ENCODE peak calls at places on chromosomes 7 and 10, in five cellular contexts. One of them, this sample, is unnamed.

GRCh38 chr7:121366852-121367431 is 29.2 kb downstream of the FAM3C start:
- DNase-seq in Peyer's patch: no peak
- DNase-seq in foreskin fibroblast: peak
- DNase-seq in kidney epithelial cell: no peak
- DNase-seq in lower leg skin: no peak
- DNase-seq in this sample: no peak

GRCh38 chr10:114877301-114877644 is 55.7 kb downstream of the FHIP2A start:
- DNase-seq in Peyer's patch: no peak
- DNase-seq in foreskin fibroblast: no peak
- DNase-seq in kidney epithelial cell: no peak
- DNase-seq in lower leg skin: no peak
- DNase-seq in this sample: no peak

GRCh38 chr10:116465541-116465940 is 37.9 kb downstream of the PNLIPRP3 start:
- DNase-seq in Peyer's patch: no peak
- DNase-seq in foreskin fibroblast: no peak
- DNase-seq in kidney epithelial cell: no peak
- DNase-seq in lower leg skin: no peak
- DNase-seq in this sample: no peak

GRCh38 chr7:107788662-107789061 is 14.4 kb downstream of the SLC26A3 start:
- DNase-seq in Peyer's patch: no peak
- DNase-seq in foreskin fibroblast: no peak
- DNase-seq in kidney epithelial cell: no peak
- DNase-seq in lower leg skin: no peak
- DNase-seq in this sample: no peak

GRCh38 chr7:84069036-84069435 is 125.6 kb downstream of the SEMA3A start:
- DNase-seq in Peyer's patch: no peak
- DNase-seq in foreskin fibroblast: no peak
- DNase-seq in kidney epithelial cell: no peak
- DNase-seq in lower leg skin: no peak
- DNase-seq in this sample: no peak

GRCh38 chr10:51023611-51024010 is 50.7 kb upstream of the PRKG1 start:
- DNase-seq in Peyer's patch: no peak
- DNase-seq in foreskin fibroblast: no peak
- DNase-seq in kidney epithelial cell: no peak
- DNase-seq in lower leg skin: no peak
- DNase-seq in this sample: no peak

GRCh38 chr10:871951-872403 is 59.5 kb downstream of the LARP4B start:
- DNase-seq in Peyer's patch: no peak
- DNase-seq in foreskin fibroblast: no peak
- DNase-seq in kidney epithelial cell: no peak
- DNase-seq in lower leg skin: no peak
- DNase-seq in this sample: no peak

GRCh38 chr10:112115781-112116385 is 67.7 kb downstream of the GPAM start:
- DNase-seq in Peyer's patch: peak
- DNase-seq in foreskin fibroblast: no peak
- DNase-seq in kidney epithelial cell: no peak
- DNase-seq in lower leg skin: no peak
- DNase-seq in this sample: no peak

GRCh38 chr10:62815373-62816111 is 624 bp downstream of the EGR2 start:
- DNase-seq in Peyer's patch: peak
- DNase-seq in foreskin fibroblast: no peak
- DNase-seq in kidney epithelial cell: no peak
- DNase-seq in lower leg skin: no peak
- DNase-seq in this sample: peak

GRCh38 chr7:158302274-158303070 is 285.2 kb downstream of the PTPRN2 start:
- DNase-seq in Peyer's patch: peak
- DNase-seq in foreskin fibroblast: no peak
- DNase-seq in kidney epithelial cell: no peak
- DNase-seq in lower leg skin: no peak
- DNase-seq in this sample: no peak

GRCh38 chr10:112215342-112215774 is 31.8 kb upstream of the GPAM start:
- DNase-seq in Peyer's patch: no peak
- DNase-seq in foreskin fibroblast: no peak
- DNase-seq in kidney epithelial cell: no peak
- DNase-seq in lower leg skin: no peak
- DNase-seq in this sample: no peak

GRCh38 chr10:34194259-34194658 is 620.8 kb downstream of the PARD3 start:
- DNase-seq in Peyer's patch: peak
- DNase-seq in foreskin fibroblast: peak
- DNase-seq in kidney epithelial cell: no peak
- DNase-seq in lower leg skin: no peak
- DNase-seq in this sample: no peak

GRCh38 chr10:132374612-132375011 is 22.4 kb upstream of the PWWP2B start:
- DNase-seq in Peyer's patch: peak
- DNase-seq in foreskin fibroblast: no peak
- DNase-seq in kidney epithelial cell: no peak
- DNase-seq in lower leg skin: peak
- DNase-seq in this sample: no peak

GRCh38 chr7:131546126-131546525 is 10.3 kb downstream of the PODXL start:
- DNase-seq in Peyer's patch: peak
- DNase-seq in foreskin fibroblast: no peak
- DNase-seq in kidney epithelial cell: no peak
- DNase-seq in lower leg skin: no peak
- DNase-seq in this sample: no peak

GRCh38 chr10:3438608-3439007 is 266.0 kb upstream of the PITRM1 start:
- DNase-seq in Peyer's patch: no peak
- DNase-seq in foreskin fibroblast: no peak
- DNase-seq in kidney epithelial cell: no peak
- DNase-seq in lower leg skin: no peak
- DNase-seq in this sample: no peak

GRCh38 chr10:103888113-103888841 is 29.7 kb downstream of the STN1 start:
- DNase-seq in Peyer's patch: peak
- DNase-seq in foreskin fibroblast: peak
- DNase-seq in kidney epithelial cell: peak
- DNase-seq in lower leg skin: peak
- DNase-seq in this sample: no peak

GRCh38 chr7:48458701-48459509 is 287.6 kb downstream of the ABCA13 start:
- DNase-seq in Peyer's patch: no peak
- DNase-seq in foreskin fibroblast: no peak
- DNase-seq in kidney epithelial cell: no peak
- DNase-seq in lower leg skin: no peak
- DNase-seq in this sample: no peak

GRCh38 chr7:22578048-22578770 is 78.2 kb upstream of the STEAP1B start:
- DNase-seq in Peyer's patch: no peak
- DNase-seq in foreskin fibroblast: peak
- DNase-seq in kidney epithelial cell: peak
- DNase-seq in lower leg skin: no peak
- DNase-seq in this sample: no peak

GRCh38 chr7:133936074-133936473 is 191.1 kb upstream of the LRGUK start:
- DNase-seq in Peyer's patch: no peak
- DNase-seq in foreskin fibroblast: no peak
- DNase-seq in kidney epithelial cell: peak
- DNase-seq in lower leg skin: no peak
- DNase-seq in this sample: no peak

GRCh38 chr10:88200637-88201036 is 337.2 kb downstream of the PTEN start:
- DNase-seq in Peyer's patch: no peak
- DNase-seq in foreskin fibroblast: no peak
- DNase-seq in kidney epithelial cell: no peak
- DNase-seq in lower leg skin: no peak
- DNase-seq in this sample: no peak

GRCh38 chr10:34812771-34813170 is 2.3 kb downstream of the PARD3 start:
- DNase-seq in Peyer's patch: no peak
- DNase-seq in foreskin fibroblast: no peak
- DNase-seq in kidney epithelial cell: no peak
- DNase-seq in lower leg skin: peak
- DNase-seq in this sample: no peak

GRCh38 chr7:7099584-7100014 is 82.7 kb upstream of the C1GALT1 start:
- DNase-seq in Peyer's patch: peak
- DNase-seq in foreskin fibroblast: peak
- DNase-seq in kidney epithelial cell: peak
- DNase-seq in lower leg skin: peak
- DNase-seq in this sample: no peak

GRCh38 chr10:86657011-86657395 is 2.7 kb downstream of the OPN4 start:
- DNase-seq in Peyer's patch: no peak
- DNase-seq in foreskin fibroblast: no peak
- DNase-seq in kidney epithelial cell: no peak
- DNase-seq in lower leg skin: no peak
- DNase-seq in this sample: no peak

GRCh38 chr10:132419631-132420468 is 22.9 kb downstream of the PWWP2B start:
- DNase-seq in Peyer's patch: no peak
- DNase-seq in foreskin fibroblast: no peak
- DNase-seq in kidney epithelial cell: no peak
- DNase-seq in lower leg skin: no peak
- DNase-seq in this sample: no peak

GRCh38 chr7:101432316-101432715 is 69.6 kb downstream of the COL26A1 start:
- DNase-seq in Peyer's patch: no peak
- DNase-seq in foreskin fibroblast: no peak
- DNase-seq in kidney epithelial cell: no peak
- DNase-seq in lower leg skin: no peak
- DNase-seq in this sample: no peak

GRCh38 chr10:78861456-78862327 is 207.1 kb upstream of the ZMIZ1 start:
- DNase-seq in Peyer's patch: no peak
- DNase-seq in foreskin fibroblast: no peak
- DNase-seq in kidney epithelial cell: no peak
- DNase-seq in lower leg skin: no peak
- DNase-seq in this sample: no peak

GRCh38 chr7:66734006-66734405 is 6.5 kb upstream of the RABGEF1 start:
- DNase-seq in Peyer's patch: no peak
- DNase-seq in foreskin fibroblast: no peak
- DNase-seq in kidney epithelial cell: no peak
- DNase-seq in lower leg skin: no peak
- DNase-seq in this sample: no peak

GRCh38 chr7:135490783-135491182 is 19.1 kb downstream of the CNOT4 start:
- DNase-seq in Peyer's patch: no peak
- DNase-seq in foreskin fibroblast: no peak
- DNase-seq in kidney epithelial cell: no peak
- DNase-seq in lower leg skin: no peak
- DNase-seq in this sample: no peak

GRCh38 chr7:151206914-151207313 is 3.4 kb downstream of the H2BK1 start:
- DNase-seq in Peyer's patch: no peak
- DNase-seq in foreskin fibroblast: no peak
- DNase-seq in kidney epithelial cell: no peak
- DNase-seq in lower leg skin: no peak
- DNase-seq in this sample: no peak

GRCh38 chr10:131141645-131142445 is 169.7 kb downstream of the TCERG1L start:
- DNase-seq in Peyer's patch: no peak
- DNase-seq in foreskin fibroblast: no peak
- DNase-seq in kidney epithelial cell: no peak
- DNase-seq in lower leg skin: no peak
- DNase-seq in this sample: no peak

GRCh38 chr10:12973149-12973718 is 28.3 kb downstream of the CCDC3 start:
- DNase-seq in Peyer's patch: no peak
- DNase-seq in foreskin fibroblast: no peak
- DNase-seq in kidney epithelial cell: no peak
- DNase-seq in lower leg skin: peak
- DNase-seq in this sample: no peak

GRCh38 chr10:70954373-70954772 is 66.0 kb upstream of the PCBD1 start:
- DNase-seq in Peyer's patch: no peak
- DNase-seq in foreskin fibroblast: no peak
- DNase-seq in kidney epithelial cell: no peak
- DNase-seq in lower leg skin: no peak
- DNase-seq in this sample: no peak

GRCh38 chr10:70952921-70953320 is 64.6 kb upstream of the PCBD1 start:
- DNase-seq in Peyer's patch: no peak
- DNase-seq in foreskin fibroblast: no peak
- DNase-seq in kidney epithelial cell: no peak
- DNase-seq in lower leg skin: no peak
- DNase-seq in this sample: no peak

GRCh38 chr10:70954777-70955176 is 66.4 kb upstream of the PCBD1 start:
- DNase-seq in Peyer's patch: no peak
- DNase-seq in foreskin fibroblast: no peak
- DNase-seq in kidney epithelial cell: no peak
- DNase-seq in lower leg skin: no peak
- DNase-seq in this sample: no peak

GRCh38 chr10:70958396-70958795 is 70.0 kb upstream of the PCBD1 start:
- DNase-seq in Peyer's patch: no peak
- DNase-seq in foreskin fibroblast: peak
- DNase-seq in kidney epithelial cell: peak
- DNase-seq in lower leg skin: no peak
- DNase-seq in this sample: no peak

DNA sequence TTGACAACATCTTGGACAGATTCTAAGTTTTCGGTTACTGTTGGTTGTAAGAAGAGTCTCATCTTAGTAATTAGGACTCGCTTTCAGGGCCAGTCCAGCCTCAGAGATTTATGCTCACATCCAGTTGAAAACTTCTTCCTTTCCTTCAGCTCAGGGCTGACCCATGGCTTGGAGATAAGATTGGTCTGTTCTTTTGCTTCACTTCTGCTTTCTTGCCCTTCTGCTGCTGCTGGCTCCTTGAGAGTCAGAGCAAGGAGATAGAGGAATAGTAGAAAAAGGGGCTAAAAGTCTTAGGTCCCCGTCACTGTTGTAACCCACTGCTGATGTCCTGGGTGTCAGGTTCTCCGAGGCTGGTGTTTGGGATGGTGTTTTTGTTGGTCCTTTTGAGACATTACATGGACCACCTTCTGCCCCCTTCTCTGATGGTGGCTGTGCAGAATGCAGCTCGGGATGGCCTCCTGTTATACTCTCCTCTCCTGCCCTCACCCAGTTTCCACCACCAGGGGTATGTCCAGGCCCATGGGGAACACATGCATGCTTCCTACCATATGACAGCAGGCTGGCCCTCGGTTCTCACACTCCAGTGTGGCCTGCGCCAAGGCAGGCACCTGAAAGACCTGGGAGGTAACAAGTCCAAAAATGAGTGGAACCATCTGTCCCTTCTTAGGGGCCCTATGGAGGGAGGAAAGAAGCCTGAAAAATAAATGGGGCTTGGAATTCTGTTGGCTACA is 67.8 kb upstream of the PCBD1 start:
- DNase-seq in Peyer's patch: no peak
- DNase-seq in foreskin fibroblast: no peak
- DNase-seq in kidney epithelial cell: no peak
- DNase-seq in lower leg skin: no peak
- DNase-seq in this sample: no peak
- TF ChIP-seq CTCF in Peyer's patch: no peak
- TF ChIP-seq CTCF in foreskin fibroblast: no peak
- TF ChIP-seq CTCF in kidney epithelial cell: no peak
- TF ChIP-seq CTCF in lower leg skin: no peak
- TF ChIP-seq CTCF in this sample: no peak

DNA sequence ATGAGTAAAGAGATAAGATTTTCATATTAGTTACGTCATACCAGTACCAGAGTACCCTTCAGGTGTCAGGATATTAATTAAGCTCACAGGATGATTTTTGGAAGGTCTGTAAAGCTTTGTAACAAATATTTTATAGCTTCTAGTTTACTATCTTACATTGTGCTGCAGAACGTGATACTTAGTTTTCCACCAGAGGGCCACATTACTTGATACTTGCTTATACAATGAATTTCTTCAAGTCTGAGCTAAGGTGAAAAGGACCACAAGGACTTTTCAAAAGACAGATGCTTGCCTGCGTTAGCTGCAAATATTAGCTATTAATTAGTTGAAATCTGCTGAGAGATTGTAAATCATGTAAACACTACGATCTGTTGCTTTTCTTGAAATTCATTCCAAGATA is 12.2 kb downstream of the FOXP2 start:
- DNase-seq in Peyer's patch: no peak
- DNase-seq in foreskin fibroblast: no peak
- DNase-seq in kidney epithelial cell: no peak
- DNase-seq in lower leg skin: no peak
- DNase-seq in this sample: no peak
- TF ChIP-seq CTCF in Peyer's patch: peak
- TF ChIP-seq CTCF in foreskin fibroblast: peak
- TF ChIP-seq CTCF in kidney epithelial cell: peak
- TF ChIP-seq CTCF in lower leg skin: no peak
- TF ChIP-seq CTCF in this sample: no peak

GRCh38 chr7:98879198-98879988 is 1.1 kb downstream of the TRRAP start:
- DNase-seq in Peyer's patch: peak
- DNase-seq in foreskin fibroblast: no peak
- DNase-seq in kidney epithelial cell: no peak
- DNase-seq in lower leg skin: no peak
- DNase-seq in this sample: peak
- TF ChIP-seq CTCF in Peyer's patch: peak
- TF ChIP-seq CTCF in foreskin fibroblast: peak
- TF ChIP-seq CTCF in kidney epithelial cell: peak
- TF ChIP-seq CTCF in lower leg skin: no peak
- TF ChIP-seq CTCF in this sample: peak

GRCh38 chr10:97709746-97710078 is 3.8 kb upstream of the MARVELD1 start:
- DNase-seq in Peyer's patch: no peak
- DNase-seq in foreskin fibroblast: no peak
- DNase-seq in kidney epithelial cell: no peak
- DNase-seq in lower leg skin: no peak
- DNase-seq in this sample: no peak
- TF ChIP-seq CTCF in Peyer's patch: no peak
- TF ChIP-seq CTCF in foreskin fibroblast: no peak
- TF ChIP-seq CTCF in kidney epithelial cell: no peak
- TF ChIP-seq CTCF in lower leg skin: no peak
- TF ChIP-seq CTCF in this sample: no peak